ENCODE peak calls at places on chromosomes 11 and 22, in ten cellular contexts. M is heart left ventricle, X is uterus, K is endothelial cell of umbilical vein, Q is lower leg skin, R is ovary, S is tibial nerve, O is A549, I is suprapubic skin, N is NB4. U is an unnamed sample.

GRCh38 chr11:63931045-63931444 is 7.8 kb upstream of the NAA40 start:
- DNase-seq in O (no peak), K (no peak), I (no peak), X (no peak), Q (no peak), R (no peak), S (no peak), M (no peak), N (no peak), U (no peak)

GRCh38 chr11:59794417-59794816 is 16.2 kb downstream of the MRPL16 start:
- DNase-seq in K (no peak), Q (no peak), M (no peak), O (no peak), S (no peak), R (no peak), X (no peak), N (no peak), I (no peak), U (no peak)

GRCh38 chr11:76629133-76629852 is 41.3 kb downstream of the LRRC32 start:
- DNase-seq in M (peak), S (peak), O (no peak), R (no peak), I (peak), X (peak), Q (peak), K (peak), N (peak), U (no peak)

GRCh38 chr11:2944953-2945756 is 15.9 kb upstream of the PHLDA2 start:
- DNase-seq in O (no peak), Q (peak), M (peak), R (peak), S (peak), K (peak), N (no peak), I (peak), X (peak), U (peak)

GRCh38 chr11:119806064-119806915 is 77.3 kb upstream of the NECTIN1 start:
- DNase-seq in I (no peak), R (no peak), M (peak), N (no peak), K (no peak), Q (no peak), O (no peak), S (no peak), X (no peak), U (no peak)

GRCh38 chr11:118152552-118153471 is at the start of gene SCN4B:
- DNase-seq in O (peak), S (no peak), N (peak), M (peak), I (no peak), R (peak), Q (peak), K (peak), X (peak), U (no peak)

GRCh38 chr11:126150256-126150655 is 61.2 kb downstream of the RPUSD4 start:
- DNase-seq in I (no peak), O (no peak), S (no peak), R (no peak), X (no peak), N (no peak), K (no peak), Q (no peak), M (no peak), U (no peak)

GRCh38 chr22:40525250-40525884 is 111.2 kb downstream of the MRTFA start:
- DNase-seq in S (peak), R (peak), O (peak), N (peak), K (peak), Q (no peak), I (no peak), X (no peak), M (peak), U (no peak)

GRCh38 chr11:2797181-2797711 is 88.3 kb downstream of the CDKN1C start:
- DNase-seq in R (peak), O (no peak), Q (no peak), I (peak), M (peak), K (no peak), X (peak), N (no peak), S (no peak), U (no peak)

GRCh38 chr22:48234011-48234410 is 1471.6 kb downstream of the TBC1D22A start:
- DNase-seq in S (no peak), X (no peak), K (no peak), I (no peak), R (no peak), Q (no peak), O (no peak), M (no peak), N (no peak), U (no peak)

GRCh38 chr11:106668147-106668546 is 350.1 kb downstream of the GUCY1A2 start:
- DNase-seq in X (no peak), S (no peak), Q (no peak), O (no peak), N (no peak), I (no peak), M (no peak), R (no peak), K (no peak), U (no peak)

GRCh38 chr11:64935634-64936081 is at the start of gene GPHA2:
- DNase-seq in X (peak), S (no peak), K (no peak), O (no peak), Q (no peak), I (no peak), M (no peak), R (peak), N (no peak), U (no peak)

GRCh38 chr22:43919106-43919965 is 4.3 kb upstream of the PNPLA3 start:
- DNase-seq in M (no peak), R (no peak), K (no peak), N (no peak), S (no peak), X (no peak), Q (no peak), O (no peak), I (no peak), U (peak)

GRCh38 chr11:20109731-20110445 is 50.4 kb downstream of the DBX1 start:
- DNase-seq in M (no peak), I (no peak), K (no peak), X (peak), Q (no peak), S (no peak), N (no peak), R (no peak), O (no peak), U (no peak)

GRCh38 chr22:49023879-49024774 is 803.5 kb downstream of the BRD1 start:
- DNase-seq in S (no peak), Q (no peak), K (no peak), I (peak), X (no peak), M (no peak), O (no peak), R (no peak), N (no peak), U (no peak)

GRCh38 chr11:93552874-93553273 is 9.7 kb upstream of the SMCO4 start:
- DNase-seq in K (no peak), I (no peak), X (no peak), Q (no peak), M (no peak), N (no peak), O (no peak), R (no peak), S (no peak), U (no peak)

GRCh38 chr11:95556342-95557151 is 233.0 kb downstream of the FAM76B start:
- DNase-seq in M (no peak), N (no peak), K (no peak), Q (no peak), S (no peak), R (no peak), O (no peak), X (peak), I (no peak), U (no peak)

GRCh38 chr11:112459001-112459400 is 198.3 kb upstream of the PLET1 start:
- DNase-seq in N (no peak), R (no peak), K (peak), I (no peak), M (no peak), O (no peak), S (no peak), Q (no peak), X (no peak), U (no peak)

GRCh38 chr22:31603081-31603525 is 58.9 kb downstream of the PISD start:
- DNase-seq in N (no peak), I (no peak), Q (no peak), O (no peak), M (no peak), S (no peak), K (no peak), R (no peak), X (no peak), U (no peak)

GRCh38 chr22:20079745-20080444 is at the start of gene DGCR8:
- DNase-seq in Q (peak), S (peak), I (peak), X (peak), O (peak), K (peak), N (peak), M (peak), R (peak), U (peak)

GRCh38 chr11:113241190-113242051 is 73.0 kb upstream of the TTC12 start:
- DNase-seq in N (no peak), X (no peak), O (no peak), I (no peak), Q (no peak), K (no peak), M (no peak), S (no peak), R (no peak), U (no peak)

GRCh38 chr11:33753304-33753703 is 17.1 kb upstream of the CD59 start:
- DNase-seq in R (no peak), M (peak), I (no peak), K (peak), Q (no peak), O (no peak), N (no peak), S (no peak), X (no peak), U (no peak)

GRCh38 chr11:16883179-16883578 is 131.0 kb downstream of the PLEKHA7 start:
- DNase-seq in M (no peak), S (no peak), O (peak), Q (peak), X (no peak), K (peak), I (no peak), N (peak), R (no peak), U (no peak)

GRCh38 chr11:63944987-63945386 is 6.2 kb downstream of the NAA40 start:
- DNase-seq in X (peak), S (no peak), M (peak), N (no peak), I (no peak), R (no peak), Q (no peak), O (no peak), K (no peak), U (no peak)

DNA sequence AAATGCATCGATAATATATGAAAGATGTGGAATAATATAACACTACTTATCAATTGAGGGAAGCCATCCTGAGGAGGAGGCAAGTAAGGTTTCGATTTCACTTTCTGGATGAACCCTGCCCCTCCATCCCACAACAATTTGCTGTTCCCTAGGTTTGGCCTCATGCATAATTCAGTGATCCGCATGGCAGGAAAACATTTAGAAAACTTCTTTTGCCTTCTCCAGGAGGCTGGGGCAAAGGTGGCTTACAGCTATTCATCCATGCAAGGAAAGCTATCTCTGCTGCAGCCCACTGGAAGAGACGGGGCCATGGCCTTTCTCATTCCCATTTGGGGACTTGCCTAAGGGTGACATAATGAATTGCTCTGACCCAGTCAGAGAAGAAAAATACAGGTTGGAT is 489.4 kb upstream of the CADM1 start:
- DNase-seq in O (no peak), K (no peak), N (no peak), X (no peak), Q (no peak), I (no peak), M (no peak), S (no peak), R (no peak), U (no peak)
- TF ChIP-seq POLR2A in O (no peak), K (no peak), N (no peak), X (no peak), Q (no peak), I (no peak), M (no peak), S (no peak), R (no peak), U (no peak)

GRCh38 chr11:30322162-30322561 is 742 bp upstream of the ARL14EP start:
- DNase-seq in I (no peak), O (no peak), Q (no peak), K (no peak), R (no peak), N (no peak), M (no peak), X (no peak), S (no peak), U (no peak)

GRCh38 chr11:30321321-30321720 is 1.6 kb upstream of the ARL14EP start:
- DNase-seq in O (no peak), K (no peak), R (no peak), S (no peak), X (no peak), I (no peak), Q (no peak), N (no peak), M (no peak), U (no peak)

GRCh38 chr11:30326114-30326783 is 3.3 kb downstream of the ARL14EP start:
- DNase-seq in X (no peak), R (no peak), K (no peak), Q (no peak), O (no peak), I (no peak), M (no peak), N (peak), S (no peak), U (no peak)

GRCh38 chr11:30326911-30327310 is 4.0 kb downstream of the ARL14EP start:
- DNase-seq in I (no peak), K (no peak), Q (no peak), X (no peak), N (no peak), S (no peak), M (no peak), R (no peak), O (no peak), U (no peak)

DNA sequence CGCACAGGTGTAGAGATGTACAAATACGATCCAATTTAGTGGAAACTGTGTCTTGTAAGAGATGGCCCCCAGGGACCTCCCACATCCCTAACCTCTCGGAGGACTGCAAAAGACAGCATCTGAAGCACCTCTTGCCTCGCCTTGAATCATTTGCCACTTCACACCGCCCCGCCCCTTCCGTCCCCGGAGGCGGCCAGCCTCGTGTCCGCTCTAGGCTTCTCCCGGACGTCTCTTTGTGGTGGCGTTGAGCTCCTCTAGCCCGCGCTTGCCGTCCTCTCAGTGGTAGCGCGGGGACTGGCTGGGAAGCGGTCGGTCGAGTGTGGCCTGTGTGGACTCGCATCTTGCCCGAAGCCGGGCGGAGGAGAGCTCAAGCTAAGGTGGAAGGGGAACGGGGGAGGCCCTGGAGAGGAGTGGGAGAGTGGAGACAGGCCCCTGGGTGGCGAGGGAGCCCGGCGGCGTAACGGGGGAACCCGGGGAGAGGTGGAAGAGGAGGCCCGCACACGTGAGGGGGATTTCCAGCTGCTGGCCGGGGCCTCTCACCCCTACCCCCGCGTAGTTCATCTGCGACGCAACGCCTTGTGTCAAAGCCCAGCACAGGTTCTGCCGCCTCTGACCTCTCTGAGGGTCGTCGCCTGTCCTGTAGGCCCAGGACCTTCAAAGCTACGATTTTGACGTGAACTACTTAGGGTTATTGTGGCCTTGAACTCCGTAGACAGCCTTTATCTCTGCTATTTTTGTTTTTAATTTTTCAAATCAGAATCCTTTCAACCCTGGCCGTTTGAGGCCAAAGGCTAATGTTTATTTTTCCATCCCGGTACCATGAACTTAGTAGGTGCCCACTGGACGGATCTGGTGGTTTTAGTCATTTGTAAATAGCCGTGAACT is at the start of gene ARL14EP:
- DNase-seq in S (peak), O (peak), Q (peak), I (peak), M (peak), X (peak), R (peak), K (peak), N (peak), U (peak)
- TF ChIP-seq POLR2A in S (peak), O (peak), Q (no peak), I (peak), M (peak), X (no peak), R (peak), K (peak), N (peak), U (peak)

GRCh38 chr22:47116426-47117341 is 354.2 kb downstream of the TBC1D22A start:
- DNase-seq in K (no peak), I (no peak), Q (no peak), S (no peak), M (no peak), O (no peak), N (no peak), X (no peak), R (peak), U (no peak)
- TF ChIP-seq POLR2A in K (no peak), I (no peak), Q (no peak), S (no peak), M (no peak), O (no peak), N (no peak), X (no peak), R (no peak), U (no peak)

DNA sequence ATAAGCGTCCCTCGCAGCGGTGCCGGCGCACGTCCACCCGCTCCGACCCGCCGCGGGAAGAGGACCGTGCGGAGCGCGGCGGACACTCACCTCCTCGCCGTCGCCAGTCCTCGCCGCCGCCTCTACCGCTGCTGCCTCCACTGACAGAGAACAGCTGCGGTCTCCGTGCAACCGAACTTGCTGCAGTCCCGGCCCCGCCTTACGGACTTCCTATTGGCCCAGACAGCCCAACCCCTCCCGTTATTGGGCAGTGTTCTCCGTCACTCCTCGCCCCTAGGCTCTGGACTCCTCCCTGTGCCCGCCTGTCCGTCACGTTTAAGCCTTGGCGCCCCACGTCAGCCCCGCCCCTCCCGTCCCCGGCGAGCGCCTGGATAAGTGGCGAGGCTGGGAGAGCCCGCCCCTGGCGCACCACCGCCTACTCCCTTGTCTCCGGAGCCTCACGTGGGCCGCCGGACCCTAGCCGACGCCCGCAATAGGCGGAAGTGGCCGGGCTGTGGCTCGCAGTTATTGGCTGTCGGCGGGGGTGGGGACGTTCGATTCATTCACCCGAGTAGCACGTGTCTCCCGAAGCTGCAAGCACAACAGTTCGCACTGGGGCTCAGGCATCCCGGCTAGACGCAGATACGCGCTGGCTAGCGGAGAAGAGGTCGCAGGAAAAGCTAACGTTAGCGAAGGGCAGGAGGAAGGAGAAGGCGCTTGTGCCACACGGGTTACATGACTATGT is at the start of gene PC:
- DNase-seq in O (peak), X (peak), N (peak), K (peak), Q (peak), R (peak), S (peak), I (peak), M (peak), U (peak)
- TF ChIP-seq POLR2A in O (peak), X (peak), N (peak), K (no peak), Q (no peak), R (peak), S (peak), I (peak), M (peak), U (peak)

GRCh38 chr11:73971175-73971719 is 11.4 kb downstream of the UCP2 start:
- DNase-seq in I (no peak), K (no peak), R (no peak), X (no peak), M (no peak), N (peak), O (no peak), Q (no peak), S (no peak), U (no peak)
- TF ChIP-seq POLR2A in I (no peak), K (no peak), R (no peak), X (no peak), M (no peak), N (no peak), O (no peak), Q (no peak), S (no peak), U (no peak)

DNA sequence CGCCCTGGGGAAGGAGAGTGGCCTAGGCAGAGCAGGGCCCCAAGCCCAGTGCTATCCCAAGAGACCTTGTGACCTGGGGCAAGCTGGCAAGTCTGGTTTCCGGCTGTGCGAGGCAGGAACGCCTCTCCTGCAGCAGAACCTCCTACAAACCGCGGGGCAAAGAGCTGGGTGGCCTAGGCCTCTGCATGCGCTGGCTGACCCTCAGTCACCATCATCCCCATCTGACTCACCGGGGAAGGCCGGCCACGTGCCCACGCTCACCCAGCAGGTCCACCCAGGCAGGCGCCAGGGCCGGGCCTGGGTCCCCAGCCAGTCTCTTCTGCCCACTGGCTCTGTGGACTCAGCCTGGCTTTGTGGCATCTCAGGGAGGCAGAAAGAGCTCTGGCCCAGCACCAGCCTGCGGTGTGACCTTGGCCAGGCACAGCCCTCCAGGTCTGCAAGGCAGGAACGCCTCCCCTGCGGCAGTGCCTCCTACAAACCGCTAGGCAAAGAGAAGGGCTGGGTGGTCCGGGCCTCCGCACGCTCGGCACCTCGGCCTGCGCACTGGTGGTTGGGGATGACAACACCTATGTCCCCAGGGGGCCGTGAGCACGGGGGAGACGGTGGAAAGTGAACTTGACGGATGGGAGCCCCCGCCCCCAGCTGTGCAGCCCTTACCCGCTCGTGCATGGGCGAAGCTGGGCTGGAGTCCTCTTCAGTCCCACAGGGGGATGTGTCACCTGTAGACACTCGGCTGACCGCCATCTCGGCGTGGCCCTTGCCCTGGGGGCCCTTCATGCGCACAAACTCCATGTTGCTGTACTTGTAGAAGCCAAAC is 38.2 kb downstream of the KIAA0930 start:
- DNase-seq in N (no peak), X (no peak), K (no peak), S (no peak), O (no peak), I (no peak), M (no peak), Q (no peak), R (no peak), U (no peak)
- TF ChIP-seq POLR2A in N (no peak), X (no peak), K (no peak), S (no peak), O (no peak), I (no peak), M (no peak), Q (no peak), R (no peak), U (no peak)

U was measured in H54.